ENCODE peak calls at places on chromosomes 12 and 14, in four cellular contexts. O is colonic mucosa, U is kidney, E is cardiac muscle cell. Z is an unnamed sample. For H3K4me1, the result is how much of the 10 kb centered on the place peaks cover.

GRCh38 chr12:54416908-54417603 is 2.0 kb downstream of the ITGA5 start:
- DNase-seq in O (no peak), U (no peak), E (peak), Z (no peak)

GRCh38 chr12:116697305-116698130 is 40.4 kb downstream of the SPRING1 start:
- DNase-seq in O (peak), U (no peak), E (peak), Z (no peak)

GRCh38 chr14:51834218-51834617 is 26.2 kb upstream of the GNG2 start:
- DNase-seq in O (no peak), U (no peak), E (no peak), Z (no peak)

GRCh38 chr12:90058721-90059120 is 350.1 kb upstream of the ATP2B1 start:
- DNase-seq in O (no peak), U (no peak), E (peak), Z (no peak)

GRCh38 chr14:76245097-76245496 is 93.4 kb downstream of the GPATCH2L start:
- DNase-seq in O (no peak), U (no peak), E (no peak), Z (no peak)

GRCh38 chr12:39230086-39230485 is 212.8 kb downstream of the KIF21A start:
- DNase-seq in O (no peak), U (no peak), E (peak), Z (no peak)

GRCh38 chr12:23729354-23729753 is 220.1 kb downstream of the SOX5 start:
- DNase-seq in O (no peak), U (no peak), E (peak), Z (no peak)

GRCh38 chr14:95290769-95291440 is 28.8 kb downstream of the CLMN start:
- DNase-seq in O (peak), U (peak), E (no peak), Z (no peak)

GRCh38 chr12:52259850-52260249 is 14.6 kb upstream of the KRT86 start:
- DNase-seq in O (no peak), U (peak), E (no peak), Z (no peak)

GRCh38 chr14:70023871-70024270 is 144.7 kb downstream of the SMOC1 start:
- DNase-seq in O (no peak), U (no peak), E (no peak), Z (no peak)

GRCh38 chr12:59055204-59055839 is 135.0 kb upstream of the LRIG3 start:
- DNase-seq in O (no peak), U (no peak), E (peak), Z (no peak)

GRCh38 chr12:57000393-57000792 is 6.0 kb downstream of the ZBTB39 start:
- DNase-seq in O (no peak), U (no peak), E (no peak), Z (no peak)

GRCh38 chr14:81430284-81430683 is 30.2 kb upstream of the STON2 start:
- DNase-seq in O (no peak), U (no peak), E (no peak), Z (no peak)

GRCh38 chr12:34600592-34601462 is 578.5 kb downstream of the ALG10 start:
- DNase-seq in O (no peak), U (peak), E (no peak), Z (no peak)

GRCh38 chr12:106631797-106632196 is 49.0 kb downstream of the RFX4 start:
- DNase-seq in O (no peak), U (no peak), E (no peak), Z (no peak)

GRCh38 chr12:24921251-24922038 is 27.5 kb downstream of the BCAT1 start:
- DNase-seq in O (no peak), U (no peak), E (peak), Z (no peak)

GRCh38 chr12:25241171-25242020 is 9.3 kb downstream of the KRAS start:
- DNase-seq in O (no peak), U (no peak), E (peak), Z (no peak)

GRCh38 chr14:60184597-60185555 is 19.7 kb upstream of the DHRS7 start:
- DNase-seq in O (no peak), U (no peak), E (peak), Z (no peak)

GRCh38 chr12:69389836-69390235 is 30.3 kb downstream of the YEATS4 start:
- DNase-seq in O (no peak), U (no peak), E (peak), Z (no peak)

GRCh38 chr12:59088673-59089072 is 168.4 kb upstream of the LRIG3 start:
- DNase-seq in O (no peak), U (no peak), E (peak), Z (no peak)

GRCh38 chr12:71684081-71684480 is 1.8 kb upstream of the TMEM19 start:
- DNase-seq in O (no peak), U (no peak), E (no peak), Z (no peak)

GRCh38 chr12:6627598-6627997 is 8.2 kb downstream of the LPAR5 start:
- DNase-seq in O (no peak), U (no peak), E (no peak), Z (no peak)

GRCh38 chr12:101051901-101052550 is 158.0 kb downstream of the SLC5A8 start:
- DNase-seq in O (peak), U (no peak), E (peak), Z (no peak)
- H3K27ac ChIP-seq in O (peak), U (no peak), E (no peak), Z (no peak)

GRCh38 chr14:68788275-68789001 is 4.4 kb downstream of the ZFP36L1 start:
- DNase-seq in O (no peak), U (no peak), E (no peak), Z (no peak)
- H3K4me1 ChIP-seq in O (under half), U (under half), E (under half), Z (under half)

GRCh38 chr12:121595520-121595919 is 14.7 kb upstream of the KDM2B start:
- DNase-seq in O (no peak), U (no peak), E (no peak), Z (no peak)

GRCh38 chr12:121592323-121592722 is 11.5 kb upstream of the KDM2B start:
- DNase-seq in O (no peak), U (no peak), E (no peak), Z (no peak)

GRCh38 chr12:121596526-121596925 is 15.7 kb upstream of the KDM2B start:
- DNase-seq in O (no peak), U (no peak), E (no peak), Z (no peak)

DNA sequence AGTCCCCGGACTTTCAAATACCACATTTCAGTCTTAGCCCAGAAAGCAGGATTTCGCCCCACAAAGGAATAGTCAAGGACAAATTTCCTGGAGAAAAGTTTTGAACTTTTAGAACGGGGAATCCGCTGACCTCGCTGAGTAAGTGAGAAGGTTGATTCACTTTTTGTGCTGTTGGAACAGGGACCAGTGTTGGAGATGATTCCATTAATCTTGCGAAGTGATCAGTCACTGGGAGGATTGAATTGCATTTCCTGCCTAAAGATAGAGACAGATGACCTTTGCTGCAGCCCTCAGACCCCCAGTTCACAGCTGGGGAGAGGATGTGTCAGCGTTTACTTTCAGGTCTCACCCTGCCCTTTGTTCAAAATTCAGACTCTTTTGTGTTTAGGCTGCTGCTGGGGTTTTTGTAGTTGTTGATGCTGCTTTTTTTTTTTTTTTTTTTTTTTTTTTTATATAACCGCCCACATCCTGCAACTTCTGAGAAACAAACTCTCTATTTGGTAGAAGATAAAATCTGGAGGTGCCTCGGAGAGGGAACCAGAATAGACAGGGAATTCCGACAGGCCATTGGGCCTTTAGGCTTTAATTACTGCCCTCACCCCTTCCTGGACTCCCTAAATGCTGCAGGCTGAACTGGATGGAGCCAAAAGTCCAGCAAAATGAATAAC is 9.8 kb upstream of the KDM2B start:
- DNase-seq in O (no peak), U (no peak), E (peak), Z (no peak)
- H3K4me3 ChIP-seq in O (no peak), U (peak), E (peak), Z (no peak)

GRCh38 chr12:92299344-92299743 is 153.7 kb upstream of the BTG1 start:
- DNase-seq in O (no peak), U (no peak), E (no peak), Z (no peak)

GRCh38 chr12:92297405-92297804 is 151.8 kb upstream of the BTG1 start:
- DNase-seq in O (no peak), U (no peak), E (no peak), Z (no peak)

GRCh38 chr12:92299744-92300143 is 154.1 kb upstream of the BTG1 start:
- DNase-seq in O (no peak), U (no peak), E (no peak), Z (no peak)

GRCh38 chr12:92295523-92295922 is 149.9 kb upstream of the BTG1 start:
- DNase-seq in O (no peak), U (no peak), E (peak), Z (no peak)

GRCh38 chr12:92297932-92298681 is 152.5 kb upstream of the BTG1 start:
- DNase-seq in O (no peak), U (no peak), E (peak), Z (no peak)
- H3K27ac ChIP-seq in O (no peak), U (no peak), E (no peak), Z (no peak)

DNA sequence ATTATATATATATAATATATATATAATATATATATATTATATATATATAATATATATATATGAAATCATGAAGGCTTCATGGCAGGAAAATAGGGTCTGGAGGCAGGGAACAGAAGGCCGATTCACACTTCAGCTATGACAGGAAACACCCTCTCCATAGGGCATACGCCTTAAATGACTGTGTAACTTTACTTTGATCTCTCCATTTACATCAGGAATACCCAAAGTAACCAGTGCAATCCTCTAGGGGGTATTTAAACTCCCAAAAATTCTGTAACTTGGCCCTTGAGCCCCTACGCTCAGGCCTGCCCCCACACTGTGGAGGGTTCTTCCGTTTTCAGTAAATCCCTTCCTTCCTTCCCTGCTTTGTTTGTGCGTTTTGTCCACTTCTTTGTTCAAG is 40.4 kb upstream of the PPP2R5C start:
- DNase-seq in O (peak), U (no peak), E (no peak), Z (no peak)
- H3K4me1 ChIP-seq in O (under half), U (under half), E (under half), Z (under half)

GRCh38 chr14:71327691-71328090 is 420.4 kb downstream of the PCNX1 start:
- DNase-seq in O (no peak), U (no peak), E (peak), Z (no peak)

GRCh38 chr14:71322660-71323250 is 415.5 kb downstream of the PCNX1 start:
- DNase-seq in O (no peak), U (no peak), E (peak), Z (no peak)

GRCh38 chr14:71328183-71328582 is 420.9 kb downstream of the PCNX1 start:
- DNase-seq in O (no peak), U (no peak), E (no peak), Z (no peak)

GRCh38 chr14:71321556-71322315 is 414.5 kb downstream of the PCNX1 start:
- DNase-seq in O (peak), U (no peak), E (peak), Z (no peak)

GRCh38 chr14:71324767-71325272 is 417.6 kb downstream of the PCNX1 start:
- DNase-seq in O (peak), U (no peak), E (peak), Z (no peak)
- H3K4me3 ChIP-seq in O (no peak), U (no peak), E (no peak), Z (no peak)

GRCh38 chr14:75068294-75069020 is 984 bp upstream of the ZC2HC1C start:
- DNase-seq in O (no peak), U (no peak), E (peak), Z (no peak)

GRCh38 chr14:75069021-75069810 is at the start of gene ZC2HC1C:
- DNase-seq in O (peak), U (peak), E (peak), Z (peak)

GRCh38 chr14:75067212-75067611 is 2.2 kb upstream of the ZC2HC1C start:
- DNase-seq in O (no peak), U (no peak), E (no peak), Z (no peak)

GRCh38 chr14:75070383-75070782 is 942 bp downstream of the ZC2HC1C start:
- DNase-seq in O (no peak), U (peak), E (no peak), Z (no peak)

DNA sequence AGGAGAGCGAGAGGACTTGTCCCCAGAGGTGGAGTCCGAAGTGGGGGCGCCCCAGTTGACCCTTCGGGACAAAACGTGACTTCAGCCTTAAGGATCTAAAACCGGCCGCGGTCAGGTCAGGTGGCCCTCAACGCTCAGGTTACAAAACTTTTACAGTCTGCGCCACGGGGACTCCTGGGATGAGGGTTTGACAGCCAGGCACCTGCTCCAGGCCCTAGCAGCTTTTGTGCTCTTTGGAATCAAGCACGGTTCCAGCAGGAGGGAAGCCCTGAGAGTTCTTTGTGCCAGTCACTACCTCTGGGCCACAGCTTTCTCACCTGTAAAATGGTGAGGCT is 337 bp downstream of the ZC2HC1C start:
- DNase-seq in O (no peak), U (no peak), E (no peak), Z (no peak)
- H3K27ac ChIP-seq in O (peak), U (peak), E (peak), Z (no peak)

GRCh38 chr12:20832911-20833310 is 22.4 kb downstream of the SLCO1B3 start:
- DNase-seq in O (no peak), U (no peak), E (peak), Z (no peak)
- H3K4me1 ChIP-seq in O (under half), U (under half), E (under half), Z (under half)

GRCh38 chr12:124686885-124687694 is 119.7 kb upstream of the NCOR2 start:
- DNase-seq in O (no peak), U (peak), E (no peak), Z (no peak)

GRCh38 chr12:124685689-124685993 is 118.2 kb upstream of the NCOR2 start:
- DNase-seq in O (no peak), U (peak), E (peak), Z (no peak)

GRCh38 chr12:124684971-124685688 is 117.7 kb upstream of the NCOR2 start:
- DNase-seq in O (no peak), U (peak), E (peak), Z (no peak)

GRCh38 chr12:124687695-124688301 is 120.4 kb upstream of the NCOR2 start:
- DNase-seq in O (peak), U (peak), E (peak), Z (no peak)

DNA sequence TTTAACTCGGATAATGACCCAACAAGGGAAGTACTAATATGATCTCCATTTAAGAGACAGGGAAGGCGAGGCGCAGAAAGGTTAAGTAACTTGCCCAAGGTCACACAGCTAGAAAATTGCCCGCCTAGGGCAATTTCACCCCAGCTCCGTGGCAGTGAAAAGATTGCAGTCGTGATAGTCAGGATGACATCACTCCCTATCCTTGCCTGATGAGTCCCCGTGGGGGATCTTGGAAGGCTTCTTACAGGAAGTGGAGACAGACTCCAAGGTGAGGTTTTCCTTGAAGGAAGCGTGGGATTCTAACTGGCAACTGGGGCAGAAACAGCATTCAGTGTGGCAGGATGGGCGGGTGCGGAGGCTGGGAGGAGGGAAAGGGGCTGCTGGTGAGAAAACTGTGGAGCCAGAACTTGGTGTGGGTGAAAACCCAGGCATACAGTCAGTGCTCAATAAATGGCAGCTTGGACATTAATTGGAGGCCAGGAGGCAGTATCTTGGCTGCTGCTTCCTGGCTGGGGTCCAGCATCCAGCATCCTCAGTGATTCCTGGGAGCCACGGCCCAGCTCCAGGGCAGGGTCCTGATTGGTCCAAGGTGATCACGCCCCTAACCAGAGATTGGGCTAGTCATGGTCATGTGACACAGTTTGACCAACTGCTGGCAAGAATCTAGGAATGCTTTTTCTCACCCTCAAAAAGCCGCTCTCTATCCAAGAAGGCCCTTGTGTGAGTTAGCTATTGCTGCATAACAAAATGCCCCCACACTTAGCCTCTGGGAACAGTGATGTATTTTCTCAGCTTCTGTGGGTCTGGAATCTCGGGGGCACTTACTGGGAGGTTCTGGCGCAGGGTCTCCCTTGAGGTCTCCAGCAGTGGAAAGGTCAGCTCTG is 118.8 kb upstream of the NCOR2 start:
- DNase-seq in O (no peak), U (peak), E (peak), Z (no peak)
- H3K4me3 ChIP-seq in O (no peak), U (no peak), E (no peak), Z (no peak)

Z was measured in iPS DF 6.9.